ENCODE peak calls at places on chromosomes 5 and 9, in four cellular contexts. Q, G, M and T are unnamed samples.

GRCh38 chr5:150780180-150780692 is 1.7 kb downstream of the SMIM3 start:
- DNase-seq in Q (no peak), G (peak; percentile 47), M (no peak), T (no peak)

GRCh38 chr5:6154216-6154615 is 224.1 kb downstream of the MED10 start:
- DNase-seq in G (no peak), Q (no peak), M (no peak), T (no peak)

GRCh38 chr5:120140510-120140909 is 323.6 kb upstream of the PRR16 start:
- DNase-seq in G (no peak), M (no peak), Q (no peak), T (no peak)

GRCh38 chr9:109179801-109180523 is 12.9 kb upstream of the FRRS1L start:
- DNase-seq in Q (no peak), G (no peak), M (peak; percentile 8), T (no peak)

GRCh38 chr9:95143591-95144561 is 173.6 kb downstream of the FANCC start:
- DNase-seq in G (peak; percentile 95), Q (no peak), M (no peak), T (no peak)

GRCh38 chr9:93288891-93289883 is 105.2 kb downstream of the WNK2 start:
- DNase-seq in Q (peak; percentile 95), M (no peak), G (no peak), T (no peak)

GRCh38 chr5:55582256-55582655 is 47.5 kb upstream of the PLPP1 start:
- DNase-seq in G (no peak), M (no peak), Q (no peak), T (no peak)

GRCh38 chr5:36367524-36367923 is 65.8 kb upstream of the RANBP3L start:
- DNase-seq in G (no peak), M (no peak), Q (no peak), T (no peak)

GRCh38 chr5:96940586-96940985 is 4.7 kb downstream of the LNPEP start:
- DNase-seq in Q (no peak), G (no peak), M (no peak), T (no peak)

GRCh38 chr9:98924971-98925820 is 18.5 kb upstream of the COL15A1 start:
- DNase-seq in M (peak; percentile 9), Q (no peak), G (no peak), T (no peak)

GRCh38 chr5:56543431-56544385 is 271.6 kb upstream of the MAP3K1 start:
- DNase-seq in M (no peak), G (no peak), Q (peak; percentile 96), T (no peak)

GRCh38 chr9:18747590-18747989 is 273.6 kb downstream of the ADAMTSL1 start:
- DNase-seq in G (no peak), Q (no peak), M (no peak), T (no peak)

GRCh38 chr5:78527054-78527884 is 121.3 kb downstream of the LHFPL2 start:
- DNase-seq in Q (peak; percentile 85), G (peak; percentile 79), M (peak; percentile 69), T (no peak)

GRCh38 chr9:114238919-114239879 is 83.7 kb upstream of the ORM1 start:
- DNase-seq in G (no peak), Q (peak; percentile 58), M (peak; percentile 78), T (no peak)

GRCh38 chr9:98658965-98659364 is 49.8 kb downstream of the GABBR2 start:
- DNase-seq in Q (no peak), M (no peak), G (no peak), T (no peak)

GRCh38 chr5:143024227-143024920 is 254.2 kb downstream of the ARHGAP26 start:
- DNase-seq in Q (no peak), M (no peak), G (no peak), T (no peak)

GRCh38 chr5:165448773-165449172 is 1943.4 kb downstream of the MAT2B start:
- DNase-seq in G (no peak), Q (no peak), M (no peak), T (no peak)

GRCh38 chr5:122846051-122846567 is 696 bp downstream of the SNX24 start:
- DNase-seq in Q (peak; percentile 87), G (no peak), M (peak; percentile 32), T (no peak)

GRCh38 chr9:93636667-93637066 is 60.3 kb downstream of the PHF2 start:
- DNase-seq in G (peak; percentile 7), Q (no peak), M (no peak), T (no peak)

GRCh38 chr5:97115932-97116331 is 26.5 kb downstream of the LIX1 start:
- DNase-seq in M (peak; percentile 40), G (no peak), Q (no peak), T (no peak)

GRCh38 chr9:82606761-82607382 is 456.1 kb downstream of the RASEF start:
- DNase-seq in G (peak; percentile 28), Q (peak; percentile 72), M (peak; percentile 69), T (no peak)

GRCh38 chr9:14487547-14488185 is 173.7 kb upstream of the NFIB start:
- DNase-seq in Q (no peak), M (peak; percentile 49), G (no peak), T (no peak)

GRCh38 chr5:115267617-115268016 is 4.9 kb upstream of the PGGT1B start:
- DNase-seq in Q (peak; percentile 64), G (no peak), M (no peak), T (no peak)

GRCh38 chr9:96554326-96554725 is 65.3 kb downstream of the CDC14B start:
- DNase-seq in G (no peak), M (no peak), Q (no peak), T (no peak)

GRCh38 chr9:26949604-26950003 is 2.6 kb upstream of the PLAA start:
- DNase-seq in Q (peak; percentile 35), M (no peak), G (no peak), T (no peak)

GRCh38 chr5:1150866-1151265 is 39.0 kb upstream of the SLC12A7 start:
- DNase-seq in M (no peak), Q (no peak), G (no peak), T (no peak)

GRCh38 chr9:131148966-131149677 is 23.7 kb downstream of the NUP214 start:
- DNase-seq in G (no peak), Q (no peak), M (peak; percentile 5), T (no peak)

GRCh38 chr9:33042528-33042927 is 17.5 kb downstream of the DNAJA1 start:
- DNase-seq in Q (no peak), M (no peak), G (no peak), T (no peak)

GRCh38 chr5:142611154-142611553 is 74.7 kb downstream of the FGF1 start:
- DNase-seq in M (peak; percentile 80), G (peak; percentile 82), Q (peak; percentile 81), T (peak; percentile 42)

GRCh38 chr5:37582202-37582601 is 203.1 kb downstream of the WDR70 start:
- DNase-seq in Q (no peak), M (no peak), G (no peak), T (no peak)

GRCh38 chr5:6606884-6607558 is 25.8 kb downstream of the NSUN2 start:
- DNase-seq in Q (no peak), G (no peak), M (no peak), T (no peak)

GRCh38 chr9:136645903-136646754 is 16.6 kb upstream of the EGFL7 start:
- DNase-seq in G (no peak), Q (no peak), M (peak; percentile 60), T (no peak)

GRCh38 chr9:128286435-128286834 is 10.4 kb downstream of the SWI5 start:
- DNase-seq in G (no peak), M (no peak), Q (no peak), T (no peak)

GRCh38 chr5:61881821-61882220 is 424.2 kb upstream of the KIF2A start:
- DNase-seq in G (no peak), Q (peak; percentile 27), M (peak; percentile 16), T (no peak)

GRCh38 chr5:11903614-11904269 is 504 bp downstream of the CTNND2 start:
- DNase-seq in M (peak; percentile 56), Q (peak; percentile 7), G (no peak), T (no peak)

GRCh38 chr9:133415107-133415506 is 2.7 kb downstream of the REXO4 start:
- DNase-seq in Q (no peak), M (no peak), G (no peak), T (no peak)

GRCh38 chr9:81592890-81593271 is 96.5 kb downstream of the TLE1 start:
- DNase-seq in M (no peak), Q (no peak), G (no peak), T (no peak)

GRCh38 chr5:96509313-96509712 is 76.3 kb upstream of the PCSK1 start:
- DNase-seq in Q (peak; percentile 33), M (no peak), G (no peak), T (no peak)

GRCh38 chr9:27717991-27718390 is 144.7 kb upstream of the C9orf72 start:
- DNase-seq in Q (no peak), M (no peak), G (no peak), T (no peak)

GRCh38 chr9:124321416-124321815 is 63.7 kb downstream of the NEK6 start:
- DNase-seq in G (no peak), M (no peak), Q (no peak), T (no peak)